ENCODE peak calls at places on chromosomes 2 and 18, in nine cellular contexts. K, N, A, D, O, M, U, E and Z are unnamed samples. For H3K36me3, the result is how much of the 10 kb centered on the place peaks cover.

GRCh38 chr2:31324000-31324633 is 90.2 kb downstream of the EHD3 start:
- DNase-seq in K (no peak), N (no peak), A (no peak), D (no peak), O (no peak), M (no peak), U (no peak), E (no peak), Z (no peak)

GRCh38 chr2:73297151-73297559 is 3.8 kb upstream of the EGR4 start:
- DNase-seq in K (no peak), N (no peak), A (no peak), D (no peak), O (no peak), M (no peak), U (no peak), E (no peak), Z (no peak)

GRCh38 chr2:228768818-228769217 is 502.3 kb downstream of the PID1 start:
- DNase-seq in K (no peak), N (no peak), A (peak), D (no peak), O (no peak), M (peak), U (peak), E (no peak), Z (no peak)

GRCh38 chr2:43426305-43427031 is 169.4 kb downstream of the THADA start:
- DNase-seq in K (peak), N (no peak), A (peak), D (peak), O (peak), M (peak), U (peak), E (peak), Z (peak)

GRCh38 chr2:204686415-204686814 is 141.1 kb downstream of the PARD3B start:
- DNase-seq in K (no peak), N (no peak), A (no peak), D (no peak), O (no peak), M (no peak), U (no peak), E (no peak), Z (no peak)

GRCh38 chr2:127108090-127108523 is 1.2 kb upstream of the BIN1 start:
- DNase-seq in K (no peak), N (no peak), A (no peak), D (no peak), O (peak), M (no peak), U (no peak), E (no peak), Z (no peak)

GRCh38 chr2:3461781-3462492 is 57.4 kb downstream of the ADI1 start:
- DNase-seq in K (no peak), N (no peak), A (peak), D (no peak), O (no peak), M (no peak), U (no peak), E (no peak), Z (peak)

GRCh38 chr2:164560181-164560792 is 61.0 kb downstream of the GRB14 start:
- DNase-seq in K (no peak), N (no peak), A (peak), D (no peak), O (no peak), M (no peak), U (no peak), E (no peak), Z (no peak)

GRCh38 chr2:79327460-79327859 is 167.9 kb upstream of the REG3A start:
- DNase-seq in K (no peak), N (no peak), A (no peak), D (no peak), O (no peak), M (no peak), U (no peak), E (no peak), Z (no peak)

GRCh38 chr2:35538796-35539195 is 816.8 kb upstream of the CRIM1 start:
- DNase-seq in K (no peak), N (no peak), A (no peak), D (no peak), O (no peak), M (no peak), U (no peak), E (no peak), Z (no peak)

GRCh38 chr2:202072737-202073396 is at the start of gene KIAA2012:
- DNase-seq in K (no peak), N (no peak), A (no peak), D (no peak), O (no peak), M (no peak), U (peak), E (no peak), Z (no peak)

GRCh38 chr2:117980783-117981676 is 32.8 kb downstream of the CCDC93 start:
- DNase-seq in K (no peak), N (no peak), A (peak), D (no peak), O (no peak), M (peak), U (peak), E (no peak), Z (no peak)

GRCh38 chr2:55961318-55961911 is 37.8 kb upstream of the EFEMP1 start:
- DNase-seq in K (no peak), N (no peak), A (peak), D (no peak), O (no peak), M (no peak), U (no peak), E (no peak), Z (no peak)
- TF ChIP-seq CTCF in K (no peak), N (peak), A (peak), D (peak), O (peak), M (peak), U (peak), E (no peak), Z (peak)

DNA sequence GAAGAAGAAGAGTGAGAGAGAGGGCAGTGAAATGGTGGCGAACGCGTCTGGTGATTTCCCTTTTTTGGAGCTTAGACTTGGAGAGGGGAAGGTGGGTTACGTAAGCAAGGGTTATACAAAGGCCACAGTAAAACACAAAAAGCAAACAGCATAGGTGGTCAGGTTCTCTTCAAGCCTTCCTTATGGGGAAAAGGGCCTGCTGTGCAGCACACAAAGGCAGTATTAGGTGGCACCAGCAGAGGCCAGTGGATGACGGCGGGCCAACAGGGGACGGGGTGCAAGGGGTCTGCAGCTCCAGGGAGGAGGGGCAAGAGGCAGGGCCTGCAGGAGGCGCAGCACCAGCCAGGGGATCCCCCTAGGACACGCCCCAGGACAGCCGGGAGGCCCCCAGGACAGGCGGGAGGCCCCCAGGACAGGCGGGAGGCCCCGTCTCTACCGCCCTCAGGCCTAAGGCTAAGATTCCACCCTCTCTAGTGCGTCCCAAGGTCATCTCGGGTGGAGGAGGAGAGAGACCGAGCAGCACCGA is 32.6 kb upstream of the NPC1 start:
- DNase-seq in K (peak), N (no peak), A (no peak), D (peak), O (no peak), M (no peak), U (no peak), E (no peak), Z (peak)
- H3K4me3 ChIP-seq in K (no peak), N (peak), A (peak), D (peak), O (peak), M (peak), U (peak), E (peak), Z (peak)

DNA sequence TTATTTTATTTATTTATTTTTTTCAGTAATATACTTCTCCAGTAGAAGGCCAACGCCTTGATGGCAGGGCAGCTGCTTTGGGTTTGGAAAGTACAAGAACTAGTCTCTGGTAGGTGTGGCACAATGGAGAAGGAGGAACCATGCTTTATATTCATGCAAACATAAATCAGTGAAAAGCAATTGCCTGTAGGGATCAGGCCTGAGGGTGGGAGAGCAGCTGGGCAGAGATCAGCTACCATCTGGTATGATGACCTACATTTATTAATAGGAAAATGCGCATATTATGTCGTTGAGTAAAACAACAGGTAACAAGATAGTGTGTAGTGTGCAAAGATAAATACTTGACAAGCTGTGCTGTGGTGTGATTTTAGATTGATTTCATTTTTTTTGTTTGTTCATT is 120.4 kb upstream of the TLK1 start:
- DNase-seq in K (no peak), N (no peak), A (no peak), D (no peak), O (no peak), M (no peak), U (no peak), E (no peak), Z (no peak)
- H3K36me3 ChIP-seq in K (under half), N (under half), A (under half), D (under half), O (under half), M (under half), U (under half), E (under half), Z (under half)

DNA sequence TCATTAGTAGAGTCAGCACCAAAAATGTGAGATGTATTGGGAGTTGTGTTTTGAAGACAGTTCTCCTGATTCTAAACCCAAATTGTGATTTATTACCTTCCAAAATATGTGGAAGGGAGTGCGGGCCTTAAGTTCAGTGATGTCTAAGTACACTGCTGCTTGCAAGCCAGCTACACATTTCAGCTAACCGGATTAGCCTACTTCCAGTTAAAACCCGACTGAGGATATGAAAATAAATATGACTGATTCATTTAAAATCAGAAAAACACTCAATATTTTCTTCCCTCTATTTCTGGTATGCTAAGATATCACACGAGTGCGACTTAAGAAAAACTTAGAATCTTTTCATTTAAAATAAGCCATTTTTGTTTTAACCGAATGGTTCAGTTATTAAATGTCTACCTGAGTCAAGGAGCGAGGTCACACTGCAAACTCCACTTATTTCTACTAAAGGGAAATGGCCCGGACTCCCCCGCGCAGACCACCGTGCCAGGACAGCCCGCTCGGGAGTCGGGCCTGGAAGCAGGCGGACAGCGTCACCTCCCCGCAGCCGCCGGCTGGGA is 811 bp downstream of the FHL2 start:
- DNase-seq in K (no peak), N (no peak), A (no peak), D (no peak), O (no peak), M (no peak), U (no peak), E (no peak), Z (no peak)
- TF ChIP-seq CTCF in K (no peak), N (no peak), A (no peak), D (no peak), O (no peak), M (no peak), U (no peak), E (no peak), Z (no peak)

GRCh38 chr2:1707771-1708351 is 36.5 kb downstream of the PXDN start:
- DNase-seq in K (no peak), N (peak), A (peak), D (peak), O (peak), M (peak), U (no peak), E (no peak), Z (no peak)
- H3K4me3 ChIP-seq in K (no peak), N (peak), A (peak), D (no peak), O (no peak), M (peak), U (no peak), E (no peak), Z (peak)

DNA sequence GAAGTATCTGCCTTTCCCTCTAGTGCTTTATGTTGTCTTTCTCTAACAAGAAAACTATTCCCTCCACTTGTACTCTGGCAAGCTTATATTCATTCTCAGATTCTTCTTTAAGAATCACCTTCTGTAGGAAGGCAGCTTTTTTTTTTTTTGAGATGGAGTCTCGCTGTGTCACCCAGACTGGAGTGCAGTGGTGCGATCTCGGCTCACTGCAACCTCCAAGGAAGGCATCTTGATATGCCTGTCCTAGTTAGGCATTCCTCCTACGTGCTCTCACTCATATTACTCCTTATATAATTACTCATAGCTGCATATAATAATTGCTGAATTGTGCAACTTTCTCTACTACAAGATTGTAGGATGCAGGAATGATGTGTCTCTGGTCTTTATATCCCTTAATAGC is 15.8 kb downstream of the NDUFS1 start:
- DNase-seq in K (no peak), N (no peak), A (no peak), D (no peak), O (no peak), M (no peak), U (no peak), E (no peak), Z (no peak)
- H3K36me3 ChIP-seq in K (under half), N (half or more), A (half or more), D (under half), O (half or more), M (under half), U (under half), E (under half), Z (half or more)

GRCh38 chr2:234564719-234565118 is 67.8 kb upstream of the ARL4C start:
- DNase-seq in K (no peak), N (no peak), A (peak), D (no peak), O (no peak), M (peak), U (no peak), E (no peak), Z (no peak)
- TF ChIP-seq CTCF in K (no peak), N (no peak), A (peak), D (peak), O (no peak), M (peak), U (peak), E (no peak), Z (no peak)

GRCh38 chr2:42168459-42169099 is 574 bp upstream of the EML4 start:
- DNase-seq in K (no peak), N (no peak), A (no peak), D (no peak), O (no peak), M (no peak), U (no peak), E (no peak), Z (peak)
- H3K4me3 ChIP-seq in K (no peak), N (peak), A (no peak), D (no peak), O (peak), M (no peak), U (no peak), E (no peak), Z (peak)